ENCODE peak calls at places on chromosomes 4 and X, in nine cellular contexts. One of them, this sample, is unnamed.

GRCh38 chrX:53882331-53882730 is 161.9 kb downstream of the PHF8 start:
- DNase-seq in stimulated activated naive B cell treated with anti-CD40 and anti-IgM and Interleukin-4, amounts not matched to agents 10 μg/mL and 1 μg/mL and 100 μg/mL, for 72 hours: no peak
- DNase-seq in EH: peak; percentile 32
- DNase-seq in T47D: no peak
- DNase-seq in NCI-H774: no peak
- DNase-seq in SW480: peak; percentile 14
- DNase-seq in testis: peak; percentile 22
- DNase-seq in stimulated activated effector memory CD8-positive, alpha-beta T cell treated with anti-CD3 and anti-CD28 coated beads, Interleukin-12 subunit alpha, Interleukin-12 subunit beta, amount 100 ng/mL, for 72 hours: no peak
- DNase-seq in iPS-NIHi11: no peak
- DNase-seq in this sample: no peak

GRCh38 chr4:157217708-157218107 is 2.8 kb upstream of the GRIA2 start:
- DNase-seq in stimulated activated naive B cell treated with anti-CD40 and anti-IgM and Interleukin-4, amounts not matched to agents 10 μg/mL and 1 μg/mL and 100 μg/mL, for 72 hours: no peak
- DNase-seq in EH: peak; percentile 9
- DNase-seq in T47D: no peak
- DNase-seq in NCI-H774: no peak
- DNase-seq in SW480: no peak
- DNase-seq in testis: no peak
- DNase-seq in stimulated activated effector memory CD8-positive, alpha-beta T cell treated with anti-CD3 and anti-CD28 coated beads, Interleukin-12 subunit alpha, Interleukin-12 subunit beta, amount 100 ng/mL, for 72 hours: no peak
- DNase-seq in iPS-NIHi11: peak; percentile 9
- DNase-seq in this sample: no peak

GRCh38 chrX:65406532-65406931 is 128.1 kb downstream of the LAS1L start:
- DNase-seq in stimulated activated naive B cell treated with anti-CD40 and anti-IgM and Interleukin-4, amounts not matched to agents 10 μg/mL and 1 μg/mL and 100 μg/mL, for 72 hours: peak; percentile 12
- DNase-seq in EH: no peak
- DNase-seq in T47D: no peak
- DNase-seq in NCI-H774: no peak
- DNase-seq in SW480: peak; percentile 25
- DNase-seq in testis: peak; percentile 14
- DNase-seq in stimulated activated effector memory CD8-positive, alpha-beta T cell treated with anti-CD3 and anti-CD28 coated beads, Interleukin-12 subunit alpha, Interleukin-12 subunit beta, amount 100 ng/mL, for 72 hours: no peak
- DNase-seq in iPS-NIHi11: peak; percentile 46
- DNase-seq in this sample: no peak

GRCh38 chrX:72540318-72540717 is 32.3 kb downstream of the HDAC8 start:
- DNase-seq in stimulated activated naive B cell treated with anti-CD40 and anti-IgM and Interleukin-4, amounts not matched to agents 10 μg/mL and 1 μg/mL and 100 μg/mL, for 72 hours: no peak
- DNase-seq in EH: peak; percentile 43
- DNase-seq in T47D: no peak
- DNase-seq in NCI-H774: no peak
- DNase-seq in SW480: no peak
- DNase-seq in testis: no peak
- DNase-seq in stimulated activated effector memory CD8-positive, alpha-beta T cell treated with anti-CD3 and anti-CD28 coated beads, Interleukin-12 subunit alpha, Interleukin-12 subunit beta, amount 100 ng/mL, for 72 hours: no peak
- DNase-seq in iPS-NIHi11: no peak
- DNase-seq in this sample: no peak

GRCh38 chr4:3879681-3880594 is 113.8 kb downstream of the ADRA2C start:
- DNase-seq in stimulated activated naive B cell treated with anti-CD40 and anti-IgM and Interleukin-4, amounts not matched to agents 10 μg/mL and 1 μg/mL and 100 μg/mL, for 72 hours: no peak
- DNase-seq in EH: no peak
- DNase-seq in T47D: no peak
- DNase-seq in NCI-H774: no peak
- DNase-seq in SW480: no peak
- DNase-seq in testis: no peak
- DNase-seq in stimulated activated effector memory CD8-positive, alpha-beta T cell treated with anti-CD3 and anti-CD28 coated beads, Interleukin-12 subunit alpha, Interleukin-12 subunit beta, amount 100 ng/mL, for 72 hours: no peak
- DNase-seq in iPS-NIHi11: peak; percentile 31
- DNase-seq in this sample: no peak

GRCh38 chrX:108415146-108415545 is 23.1 kb downstream of the COL4A6 start:
- DNase-seq in stimulated activated naive B cell treated with anti-CD40 and anti-IgM and Interleukin-4, amounts not matched to agents 10 μg/mL and 1 μg/mL and 100 μg/mL, for 72 hours: no peak
- DNase-seq in EH: peak; percentile 19
- DNase-seq in T47D: no peak
- DNase-seq in NCI-H774: no peak
- DNase-seq in SW480: no peak
- DNase-seq in testis: no peak
- DNase-seq in stimulated activated effector memory CD8-positive, alpha-beta T cell treated with anti-CD3 and anti-CD28 coated beads, Interleukin-12 subunit alpha, Interleukin-12 subunit beta, amount 100 ng/mL, for 72 hours: no peak
- DNase-seq in iPS-NIHi11: no peak
- DNase-seq in this sample: no peak

GRCh38 chrX:126820700-126821420 is 1.3 kb downstream of the PRR32 start:
- DNase-seq in stimulated activated naive B cell treated with anti-CD40 and anti-IgM and Interleukin-4, amounts not matched to agents 10 μg/mL and 1 μg/mL and 100 μg/mL, for 72 hours: no peak
- DNase-seq in EH: no peak
- DNase-seq in T47D: no peak
- DNase-seq in NCI-H774: no peak
- DNase-seq in SW480: no peak
- DNase-seq in testis: no peak
- DNase-seq in stimulated activated effector memory CD8-positive, alpha-beta T cell treated with anti-CD3 and anti-CD28 coated beads, Interleukin-12 subunit alpha, Interleukin-12 subunit beta, amount 100 ng/mL, for 72 hours: no peak
- DNase-seq in iPS-NIHi11: peak; percentile 18
- DNase-seq in this sample: no peak

GRCh38 chrX:53831662-53832635 is 145.4 kb upstream of the HUWE1 start:
- DNase-seq in stimulated activated naive B cell treated with anti-CD40 and anti-IgM and Interleukin-4, amounts not matched to agents 10 μg/mL and 1 μg/mL and 100 μg/mL, for 72 hours: peak; percentile 27
- DNase-seq in EH: peak; percentile 27
- DNase-seq in T47D: peak; percentile 38
- DNase-seq in NCI-H774: no peak
- DNase-seq in SW480: peak; percentile 62
- DNase-seq in testis: peak; percentile 42
- DNase-seq in stimulated activated effector memory CD8-positive, alpha-beta T cell treated with anti-CD3 and anti-CD28 coated beads, Interleukin-12 subunit alpha, Interleukin-12 subunit beta, amount 100 ng/mL, for 72 hours: peak; percentile 59
- DNase-seq in iPS-NIHi11: peak; percentile 51
- DNase-seq in this sample: peak; percentile 4

GRCh38 chrX:154541896-154542722 is 4.5 kb downstream of the G6PD start:
- DNase-seq in stimulated activated naive B cell treated with anti-CD40 and anti-IgM and Interleukin-4, amounts not matched to agents 10 μg/mL and 1 μg/mL and 100 μg/mL, for 72 hours: no peak
- DNase-seq in EH: peak; percentile 95
- DNase-seq in T47D: no peak
- DNase-seq in NCI-H774: no peak
- DNase-seq in SW480: peak; percentile 53
- DNase-seq in testis: peak; percentile 87
- DNase-seq in stimulated activated effector memory CD8-positive, alpha-beta T cell treated with anti-CD3 and anti-CD28 coated beads, Interleukin-12 subunit alpha, Interleukin-12 subunit beta, amount 100 ng/mL, for 72 hours: peak; percentile 66
- DNase-seq in iPS-NIHi11: no peak
- DNase-seq in this sample: no peak